ENCODE peak calls at places on chromosomes 5 and 9, in nine cellular contexts. C, O, E, J, L, G, H, X and D are unnamed samples. For H3K4me1, the result is how much of the 10 kb centered on the place peaks cover.

GRCh38 chr9:105441761-105442160 is 6.1 kb upstream of the FSD1L start:
- DNase-seq in C (no peak), O (no peak), E (peak), J (no peak), L (no peak), G (no peak), H (no peak), X (no peak), D (no peak)

GRCh38 chr5:140182803-140183367 is 7.9 kb downstream of the CYSTM1 start:
- DNase-seq in C (peak), O (no peak), E (peak), J (peak), L (peak), G (no peak), H (peak), X (no peak), D (no peak)

GRCh38 chr5:95973793-95974325 is 12.2 kb upstream of the ELL2 start:
- DNase-seq in C (no peak), O (no peak), E (no peak), J (peak), L (no peak), G (no peak), H (no peak), X (no peak), D (peak)

GRCh38 chr5:112710896-112711295 is 26.8 kb upstream of the APC start:
- DNase-seq in C (no peak), O (no peak), E (no peak), J (no peak), L (no peak), G (no peak), H (no peak), X (no peak), D (no peak)

GRCh38 chr5:102600964-102601363 is 102.2 kb upstream of the SLCO6A1 start:
- DNase-seq in C (no peak), O (no peak), E (no peak), J (peak), L (no peak), G (no peak), H (no peak), X (no peak), D (no peak)

GRCh38 chr5:150162142-150162513 is 4.5 kb upstream of the CDX1 start:
- DNase-seq in C (no peak), O (no peak), E (no peak), J (no peak), L (no peak), G (no peak), H (no peak), X (no peak), D (no peak)

GRCh38 chr5:10600629-10601245 is 36.9 kb downstream of the ANKRD33B start:
- DNase-seq in C (no peak), O (peak), E (no peak), J (no peak), L (no peak), G (no peak), H (no peak), X (no peak), D (no peak)

GRCh38 chr9:113509463-113509862 is 45.9 kb downstream of the RGS3 start:
- DNase-seq in C (no peak), O (no peak), E (no peak), J (peak), L (no peak), G (no peak), H (no peak), X (no peak), D (no peak)

GRCh38 chr5:15604986-15605385 is 105.0 kb downstream of the FBXL7 start:
- DNase-seq in C (no peak), O (no peak), E (no peak), J (peak), L (no peak), G (no peak), H (no peak), X (no peak), D (no peak)

GRCh38 chr5:89190515-89191265 is 307.7 kb upstream of the MEF2C start:
- DNase-seq in C (no peak), O (no peak), E (no peak), J (no peak), L (no peak), G (no peak), H (no peak), X (no peak), D (no peak)

GRCh38 chr9:89079421-89079820 is 88.2 kb downstream of the S1PR3 start:
- DNase-seq in C (no peak), O (no peak), E (no peak), J (peak), L (no peak), G (no peak), H (no peak), X (no peak), D (no peak)

GRCh38 chr5:71873202-71873601 is 154.1 kb downstream of the CARTPT start:
- DNase-seq in C (no peak), O (no peak), E (peak), J (no peak), L (no peak), G (no peak), H (no peak), X (no peak), D (no peak)

GRCh38 chr5:157049605-157050004 is 9.3 kb downstream of the HAVCR1 start:
- DNase-seq in C (no peak), O (no peak), E (no peak), J (no peak), L (no peak), G (no peak), H (no peak), X (no peak), D (no peak)

GRCh38 chr5:120146787-120147186 is 317.3 kb upstream of the PRR16 start:
- DNase-seq in C (no peak), O (no peak), E (no peak), J (peak), L (no peak), G (no peak), H (no peak), X (no peak), D (no peak)

GRCh38 chr5:135578685-135579341 is at the start of gene CXCL14:
- DNase-seq in C (peak), O (no peak), E (peak), J (peak), L (peak), G (no peak), H (no peak), X (peak), D (no peak)

GRCh38 chr5:147483961-147484707 is 25.7 kb downstream of the DPYSL3 start:
- DNase-seq in C (peak), O (no peak), E (no peak), J (peak), L (no peak), G (no peak), H (peak), X (peak), D (no peak)

GRCh38 chr9:9942764-9943424 is 669.9 kb downstream of the PTPRD start:
- DNase-seq in C (peak), O (peak), E (peak), J (peak), L (peak), G (peak), H (peak), X (peak), D (peak)

GRCh38 chr9:108534741-108535140 is 321.0 kb downstream of the ACTL7B start:
- DNase-seq in C (no peak), O (no peak), E (no peak), J (peak), L (no peak), G (no peak), H (no peak), X (no peak), D (no peak)

GRCh38 chr5:1007221-1007680 is 1.4 kb upstream of the NKD2 start:
- DNase-seq in C (no peak), O (no peak), E (no peak), J (no peak), L (peak), G (no peak), H (peak), X (peak), D (no peak)

GRCh38 chr5:176530406-176530982 is 6.7 kb downstream of the RNF44 start:
- DNase-seq in C (no peak), O (peak), E (no peak), J (no peak), L (peak), G (no peak), H (no peak), X (no peak), D (no peak)

GRCh38 chr5:176533390-176533789 is 3.8 kb downstream of the RNF44 start:
- DNase-seq in C (peak), O (peak), E (peak), J (no peak), L (peak), G (peak), H (peak), X (no peak), D (no peak)

GRCh38 chr5:176532795-176533194 is 4.4 kb downstream of the RNF44 start:
- DNase-seq in C (peak), O (no peak), E (no peak), J (no peak), L (peak), G (no peak), H (no peak), X (no peak), D (no peak)

GRCh38 chr5:176530983-176531901 is 6.0 kb downstream of the RNF44 start:
- DNase-seq in C (peak), O (peak), E (no peak), J (peak), L (peak), G (no peak), H (no peak), X (no peak), D (peak)

DNA sequence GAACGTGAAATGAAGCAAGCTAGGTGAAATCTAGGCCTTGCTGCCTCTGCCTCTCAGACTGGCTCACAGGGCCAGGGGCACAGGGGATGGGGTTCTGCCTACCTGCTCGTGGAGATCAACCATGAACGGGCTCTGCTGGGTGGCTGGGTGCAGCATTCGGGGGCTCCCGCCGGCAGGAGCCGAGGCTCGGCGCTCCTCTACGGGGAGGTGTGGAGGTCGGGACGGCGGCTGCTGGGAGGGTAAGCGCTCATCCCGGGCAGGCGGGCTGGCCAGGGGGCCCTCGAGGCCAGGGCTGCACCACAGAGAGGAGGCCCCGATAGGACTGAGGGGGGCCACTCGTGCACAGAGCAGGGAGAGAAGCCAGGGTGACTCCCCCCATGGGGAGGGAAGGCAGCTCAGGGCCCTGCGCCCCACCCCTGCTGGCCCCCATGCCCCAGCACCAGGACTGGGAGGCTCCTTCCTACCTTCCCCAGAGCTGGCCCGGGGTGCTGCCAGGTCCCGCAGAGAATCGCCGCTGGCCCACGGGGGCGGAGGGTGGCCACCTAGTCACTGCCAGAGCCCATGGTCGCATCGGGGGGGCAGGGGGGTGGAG is 5.2 kb downstream of the RNF44 start:
- DNase-seq in C (peak), O (no peak), E (no peak), J (no peak), L (peak), G (no peak), H (no peak), X (no peak), D (no peak)
- H3K4me1 ChIP-seq in C (under half), O (half or more), E (under half), J (under half), L (half or more), G (under half), H (half or more), X (half or more), D (half or more)

GRCh38 chr5:175236176-175236575 is 207.8 kb downstream of the DRD1 start:
- DNase-seq in C (no peak), O (no peak), E (no peak), J (no peak), L (no peak), G (no peak), H (no peak), X (no peak), D (no peak)
- H3K4me3 ChIP-seq in C (no peak), O (no peak), E (no peak), J (no peak), L (no peak), G (no peak), H (no peak), X (no peak), D (no peak)

GRCh38 chr9:87503970-87504369 is 6.3 kb downstream of the DAPK1 start:
- DNase-seq in C (no peak), O (no peak), E (no peak), J (no peak), L (no peak), G (no peak), H (no peak), X (no peak), D (no peak)
- H3K4me1 ChIP-seq in C (under half), O (under half), E (under half), J (under half), L (half or more), G (under half), H (under half), X (under half), D (under half)

DNA sequence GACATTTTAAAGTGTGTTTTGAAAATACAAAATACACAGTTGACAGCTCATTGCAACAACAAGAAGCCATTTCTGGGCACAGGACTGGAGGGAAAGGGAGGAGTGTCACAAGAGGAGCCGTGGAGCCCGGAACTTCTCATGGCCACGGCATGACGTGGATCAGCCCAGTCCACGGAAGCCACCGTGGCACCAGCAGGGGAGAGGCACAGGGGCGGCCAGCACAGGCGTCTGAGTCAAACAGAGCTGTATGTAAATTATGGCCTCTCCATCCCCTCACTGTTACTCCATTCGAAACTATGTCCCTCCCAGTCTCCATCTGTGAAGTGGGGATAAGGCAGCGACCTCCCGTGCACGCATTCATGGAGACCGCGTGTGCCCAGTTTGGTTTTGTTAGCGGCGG is 165.6 kb upstream of the IRX2 start:
- DNase-seq in C (no peak), O (no peak), E (no peak), J (no peak), L (no peak), G (no peak), H (no peak), X (no peak), D (no peak)
- H3K4me3 ChIP-seq in C (no peak), O (no peak), E (no peak), J (no peak), L (no peak), G (no peak), H (no peak), X (no peak), D (no peak)

GRCh38 chr5:14209222-14209822 is 66.2 kb downstream of the TRIO start:
- DNase-seq in C (no peak), O (no peak), E (no peak), J (no peak), L (no peak), G (no peak), H (no peak), X (no peak), D (no peak)
- H3K4me1 ChIP-seq in C (under half), O (half or more), E (under half), J (under half), L (half or more), G (under half), H (half or more), X (under half), D (under half)

GRCh38 chr5:148791696-148792095 is 34.7 kb upstream of the ADRB2 start:
- DNase-seq in C (no peak), O (no peak), E (no peak), J (no peak), L (no peak), G (no peak), H (no peak), X (no peak), D (no peak)

GRCh38 chr5:148794275-148794674 is 32.1 kb upstream of the ADRB2 start:
- DNase-seq in C (no peak), O (no peak), E (no peak), J (peak), L (no peak), G (no peak), H (no peak), X (no peak), D (no peak)

GRCh38 chr5:148796931-148797330 is 29.5 kb upstream of the ADRB2 start:
- DNase-seq in C (no peak), O (no peak), E (no peak), J (no peak), L (no peak), G (no peak), H (no peak), X (no peak), D (no peak)

GRCh38 chr5:148792649-148793048 is 33.8 kb upstream of the ADRB2 start:
- DNase-seq in C (no peak), O (no peak), E (no peak), J (no peak), L (no peak), G (no peak), H (no peak), X (no peak), D (no peak)

DNA sequence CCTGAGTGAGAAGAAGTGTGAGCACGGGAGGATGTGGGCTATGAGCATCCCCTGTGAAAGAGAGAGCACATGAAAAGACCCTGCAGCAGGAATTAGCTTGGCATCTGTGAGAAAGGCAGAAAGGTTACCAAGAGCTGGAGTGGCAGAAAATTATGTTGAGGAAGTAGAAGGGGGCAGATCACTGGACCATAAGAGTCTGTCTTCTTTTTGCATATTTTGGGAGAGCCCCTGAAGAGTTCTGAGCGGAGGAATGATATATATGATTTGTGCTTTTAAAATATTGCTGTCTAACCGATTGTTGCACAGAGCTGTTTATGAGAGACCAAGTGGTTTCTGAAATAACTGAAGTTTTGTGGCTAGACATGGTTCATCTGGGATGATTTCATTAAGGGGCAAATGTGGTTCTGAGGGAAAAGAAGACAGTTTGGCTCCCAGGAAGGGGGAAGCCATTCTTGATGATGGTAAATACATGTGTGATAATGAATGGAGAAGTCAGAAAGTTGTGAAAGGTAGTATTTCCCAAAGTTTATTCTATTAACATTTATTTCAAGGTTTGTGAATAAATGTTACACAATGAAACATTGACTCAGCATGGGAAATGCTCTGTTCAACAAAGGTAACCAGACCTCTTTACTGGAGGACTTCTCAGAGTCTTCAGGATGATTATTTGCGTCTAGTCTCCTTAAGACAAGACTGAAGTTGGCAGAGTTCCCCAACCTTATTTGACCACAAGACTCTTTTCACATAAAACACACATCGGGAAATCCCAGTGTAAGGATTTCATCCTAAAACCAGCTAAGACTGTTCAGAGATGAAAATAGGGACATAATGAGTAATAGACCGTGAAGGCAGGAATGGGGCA is 31.5 kb upstream of the ADRB2 start:
- DNase-seq in C (no peak), O (no peak), E (no peak), J (peak), L (no peak), G (no peak), H (no peak), X (no peak), D (no peak)
- H3K4me3 ChIP-seq in C (no peak), O (no peak), E (no peak), J (no peak), L (no peak), G (no peak), H (no peak), X (no peak), D (no peak)

GRCh38 chr5:126369995-126370731 is 53.0 kb upstream of the GRAMD2B start:
- DNase-seq in C (no peak), O (no peak), E (peak), J (peak), L (no peak), G (no peak), H (no peak), X (no peak), D (no peak)
- H3K4me1 ChIP-seq in C (under half), O (under half), E (under half), J (under half), L (under half), G (under half), H (under half), X (under half), D (under half)

GRCh38 chr9:137079401-137079787 is 2.1 kb downstream of the UAP1L1 start:
- DNase-seq in C (no peak), O (no peak), E (no peak), J (no peak), L (no peak), G (no peak), H (no peak), X (no peak), D (no peak)

GRCh38 chr9:137077758-137078693 is 709 bp downstream of the UAP1L1 start:
- DNase-seq in C (no peak), O (peak), E (no peak), J (no peak), L (peak), G (peak), H (no peak), X (no peak), D (peak)

GRCh38 chr9:137077010-137077747 is at the start of gene UAP1L1:
- DNase-seq in C (peak), O (peak), E (peak), J (peak), L (peak), G (peak), H (peak), X (peak), D (peak)

GRCh38 chr9:137080260-137081122 is 3.2 kb downstream of the UAP1L1 start:
- DNase-seq in C (no peak), O (no peak), E (no peak), J (no peak), L (no peak), G (no peak), H (no peak), X (no peak), D (no peak)

GRCh38 chr9:137078701-137079400 is 1.5 kb downstream of the UAP1L1 start:
- DNase-seq in C (no peak), O (no peak), E (no peak), J (no peak), L (peak), G (no peak), H (no peak), X (no peak), D (no peak)
- H3K4me3 ChIP-seq in C (no peak), O (no peak), E (peak), J (peak), L (peak), G (peak), H (peak), X (peak), D (no peak)

GRCh38 chr9:130918870-130919558 is 20.0 kb downstream of the FIBCD1 start:
- DNase-seq in C (no peak), O (no peak), E (no peak), J (no peak), L (no peak), G (no peak), H (no peak), X (no peak), D (no peak)

GRCh38 chr9:130920233-130920632 is 18.8 kb downstream of the FIBCD1 start:
- DNase-seq in C (no peak), O (no peak), E (no peak), J (no peak), L (no peak), G (no peak), H (no peak), X (no peak), D (no peak)

GRCh38 chr9:130917171-130917960 is 20.8 kb upstream of the QRFP start:
- DNase-seq in C (no peak), O (no peak), E (no peak), J (no peak), L (no peak), G (no peak), H (no peak), X (no peak), D (no peak)

GRCh38 chr9:130919559-130920145 is 19.4 kb downstream of the FIBCD1 start:
- DNase-seq in C (no peak), O (no peak), E (no peak), J (no peak), L (no peak), G (no peak), H (no peak), X (no peak), D (no peak)

GRCh38 chr9:130918102-130918869 is 20.8 kb downstream of the FIBCD1 start:
- DNase-seq in C (no peak), O (no peak), E (no peak), J (no peak), L (no peak), G (no peak), H (no peak), X (no peak), D (no peak)
- H3K4me1 ChIP-seq in C (under half), O (under half), E (under half), J (under half), L (under half), G (under half), H (under half), X (under half), D (under half)